ENCODE peak calls at places on chromosome 17, in five cellular contexts. W is GM04503; G is stimulated activated CD4-positive, alpha-beta T cell treated with anti-CD3 and anti-CD28 coated beads, TNF-alpha, amount 100 ng/mL, for 48 hours; C is AG10803; X is MM.1S. I is an unnamed sample.

GRCh38 chr17:45394913-45395568 is 37.6 kb downstream of the ARHGAP27 start:
- DNase-seq in W (no peak), G (no peak), C (peak), X (no peak), I (no peak)

GRCh38 chr17:80961516-80961915 is 30.1 kb upstream of the CHMP6 start:
- DNase-seq in W (no peak), G (no peak), C (no peak), X (no peak), I (no peak)

GRCh38 chr17:32341141-32341856 is 674 bp downstream of the C17orf75 start:
- DNase-seq in W (no peak), G (peak), C (no peak), X (peak), I (no peak)

GRCh38 chr17:77531641-77532040 is 390.9 kb downstream of the SEC14L1 start:
- DNase-seq in W (no peak), G (no peak), C (no peak), X (no peak), I (no peak)

GRCh38 chr17:73482674-73483293 is 161.5 kb downstream of the SDK2 start:
- DNase-seq in W (no peak), G (no peak), C (no peak), X (no peak), I (no peak)

GRCh38 chr17:41645371-41646063 is 21.1 kb upstream of the KRT17 start:
- DNase-seq in W (no peak), G (no peak), C (peak), X (no peak), I (peak)

GRCh38 chr17:78759203-78759968 is 22.7 kb downstream of the CYTH1 start:
- DNase-seq in W (no peak), G (no peak), C (no peak), X (peak), I (no peak)

GRCh38 chr17:39011907-39012468 is 44.8 kb upstream of the FBXO47 start:
- DNase-seq in W (no peak), G (no peak), C (no peak), X (no peak), I (peak)